ENCODE peak calls at places on chromosome 2, in five cellular contexts. G, A, P, M and D are unnamed samples.

GRCh38 chr2:224927671-224928173 is 114.5 kb downstream of the DOCK10 start:
- DNase-seq in P (no peak), G (no peak), M (peak), A (no peak), D (no peak)

GRCh38 chr2:234241656-234242445 is 191.3 kb downstream of the SPP2 start:
- DNase-seq in A (peak), P (no peak), G (no peak), M (no peak), D (no peak)

GRCh38 chr2:112835553-112836535 is 735 bp downstream of the IL1B start:
- DNase-seq in M (no peak), A (peak), P (peak), G (no peak), D (no peak)

GRCh38 chr2:195636890-195637289 is 20.1 kb upstream of the SLC39A10 start:
- DNase-seq in P (no peak), A (peak), G (no peak), M (no peak), D (no peak)

GRCh38 chr2:95004702-95005101 is 20.8 kb upstream of the MAL start:
- DNase-seq in A (no peak), G (no peak), P (no peak), M (no peak), D (no peak)

GRCh38 chr2:177262137-177262536 is 2.4 kb downstream of the NFE2L2 start:
- DNase-seq in P (no peak), M (no peak), G (no peak), A (peak), D (no peak)

GRCh38 chr2:98771771-98772521 is 41.0 kb upstream of the MGAT4A start:
- DNase-seq in A (no peak), M (peak), P (no peak), G (no peak), D (no peak)

GRCh38 chr2:181782630-181783029 is 102.3 kb upstream of the NEUROD1 start:
- DNase-seq in A (no peak), M (no peak), P (no peak), G (no peak), D (no peak)

GRCh38 chr2:168160897-168161296 is 86.5 kb downstream of the STK39 start:
- DNase-seq in A (no peak), G (no peak), P (no peak), M (no peak), D (no peak)

GRCh38 chr2:230864605-230865323 is at the start of gene ITM2C:
- DNase-seq in M (peak), P (peak), G (no peak), A (peak), D (peak)
- H3K27ac ChIP-seq in M (peak), P (peak), G (peak), A (no peak), D (peak)

DNA sequence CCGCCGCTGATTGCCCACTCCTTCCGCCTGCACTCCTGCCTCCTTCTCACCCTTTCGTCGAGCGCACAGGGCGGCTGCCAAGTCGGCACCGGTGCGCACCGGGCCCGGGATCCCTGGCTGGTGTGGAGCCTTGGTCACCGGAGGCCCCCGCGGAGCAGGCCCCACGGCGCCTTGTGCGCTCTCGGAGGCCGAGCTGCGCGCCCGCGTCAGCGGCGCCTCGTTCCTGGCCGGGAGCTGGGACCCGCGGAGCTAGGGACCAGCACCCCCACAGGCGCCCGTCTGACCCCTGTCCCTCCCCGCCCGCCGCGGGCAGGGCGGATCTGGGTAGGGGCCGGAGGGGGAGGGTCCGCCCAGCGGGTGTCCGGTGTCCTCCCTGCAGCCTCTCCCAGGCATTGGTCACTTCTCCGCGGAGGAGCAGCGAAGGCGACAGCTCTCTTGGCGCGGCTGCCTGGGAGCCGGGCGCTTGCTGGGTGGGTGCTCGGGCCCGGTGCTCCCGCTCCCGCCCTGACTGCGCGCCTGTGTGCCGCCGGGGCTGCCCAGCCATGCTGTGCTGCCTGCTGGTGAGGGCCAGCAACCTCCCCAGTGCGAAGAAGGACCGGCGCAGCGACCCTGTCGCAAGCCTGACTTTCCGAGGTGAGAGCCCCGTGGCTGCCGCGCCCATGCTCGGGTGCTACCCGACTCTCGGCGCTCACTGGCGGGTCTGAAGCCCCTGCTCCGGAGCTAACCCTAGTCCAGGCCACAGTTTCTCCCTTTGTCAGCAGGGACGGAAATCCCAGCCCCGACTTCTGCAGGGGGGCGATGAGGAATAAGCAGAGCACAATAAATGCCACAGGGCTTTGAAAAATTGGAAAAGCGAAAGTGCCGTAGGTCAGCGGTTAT is 13.2 kb downstream of the DYSF start:
- DNase-seq in G (no peak), A (peak), M (no peak), P (no peak), D (no peak)
- H3K27ac ChIP-seq in G (peak), A (no peak), M (peak), P (no peak), D (no peak)

DNA sequence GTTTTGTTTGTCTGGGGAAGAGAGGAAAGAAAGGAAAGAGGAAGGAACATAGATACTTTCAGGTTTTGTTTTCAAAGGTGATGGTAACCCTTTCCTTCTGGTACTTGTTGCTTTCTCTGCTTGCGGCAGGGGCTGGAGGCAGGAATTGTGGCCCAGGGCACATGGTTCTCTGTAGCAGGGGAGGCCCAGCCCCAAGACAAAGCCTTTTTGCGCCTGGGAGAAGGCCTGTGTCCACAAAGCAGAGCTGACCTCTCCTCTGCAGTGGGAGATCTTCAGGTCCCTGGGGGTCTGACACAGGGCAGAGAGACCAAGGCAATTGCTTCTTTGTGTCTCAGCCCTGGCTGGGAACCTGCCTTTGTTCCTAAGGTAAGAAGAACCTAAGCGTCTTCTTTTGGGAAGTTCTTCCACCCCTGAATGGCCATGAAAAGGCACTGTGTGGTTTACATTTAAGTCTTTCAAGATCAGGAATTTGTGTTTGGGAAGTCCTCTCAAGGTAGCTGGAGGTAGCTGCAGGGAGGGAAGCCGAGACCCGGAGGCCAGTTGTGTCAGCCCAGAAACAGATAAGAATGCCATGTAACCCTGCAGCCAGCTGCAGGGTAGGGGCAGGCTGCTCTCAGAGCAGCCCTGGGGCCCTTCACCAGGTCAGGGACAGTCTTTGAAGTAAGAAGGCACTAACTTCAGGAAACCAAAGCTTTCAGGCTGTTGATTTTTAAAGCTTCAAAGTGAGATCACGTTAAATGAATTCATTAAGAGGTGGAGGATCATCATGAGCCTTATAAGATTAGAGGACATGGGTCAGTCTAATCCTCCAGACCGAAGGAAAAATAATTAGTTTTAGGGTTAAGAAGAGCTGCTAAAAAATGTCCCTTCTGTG is 119.3 kb downstream of the STPG4 start:
- DNase-seq in M (no peak), A (no peak), G (no peak), P (no peak), D (no peak)
- H3K27ac ChIP-seq in M (peak), A (peak), G (peak), P (peak), D (peak)

GRCh38 chr2:9235388-9236344 is 29.1 kb downstream of the ASAP2 start:
- DNase-seq in G (no peak), M (no peak), P (no peak), A (peak), D (no peak)

GRCh38 chr2:9232166-9232479 is 25.5 kb downstream of the ASAP2 start:
- DNase-seq in G (no peak), M (no peak), P (no peak), A (no peak), D (no peak)

GRCh38 chr2:9236867-9237266 is 30.3 kb downstream of the ASAP2 start:
- DNase-seq in M (no peak), A (no peak), G (no peak), P (no peak), D (no peak)

GRCh38 chr2:9232886-9233285 is 26.3 kb downstream of the ASAP2 start:
- DNase-seq in P (no peak), A (no peak), G (no peak), M (no peak), D (no peak)

GRCh38 chr2:9234680-9235387 is 28.2 kb downstream of the ASAP2 start:
- DNase-seq in M (peak), G (no peak), P (no peak), A (peak), D (no peak)
- H3K27ac ChIP-seq in M (peak), G (peak), P (peak), A (peak), D (peak)

DNA sequence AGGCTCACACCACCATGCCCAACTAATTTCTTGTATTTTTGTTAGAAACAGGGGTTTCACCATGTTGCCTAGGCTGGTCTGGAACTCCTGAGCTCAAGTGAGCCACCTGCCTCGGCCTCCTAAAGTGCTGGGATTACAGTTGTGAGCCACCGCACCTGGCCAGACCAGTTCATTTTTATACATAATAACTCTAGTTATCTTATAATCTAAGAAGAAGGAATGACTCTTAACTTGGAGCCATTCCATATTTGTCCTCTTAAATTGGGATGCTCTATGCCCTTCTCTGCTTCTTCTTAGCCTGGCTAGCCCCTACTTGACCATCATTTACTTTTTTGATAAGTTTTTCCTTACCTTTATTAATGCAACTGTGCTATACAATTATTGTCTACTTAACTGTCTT is 2.9 kb downstream of the RBM44 start:
- DNase-seq in A (no peak), G (no peak), M (no peak), P (no peak), D (no peak)
- H3K27ac ChIP-seq in A (no peak), G (no peak), M (no peak), P (no peak), D (no peak)

GRCh38 chr2:237629188-237629534 is 1.8 kb downstream of the LRRFIP1 start:
- DNase-seq in P (no peak), M (no peak), A (peak), G (no peak), D (no peak)

GRCh38 chr2:237629739-237630138 is 2.4 kb downstream of the LRRFIP1 start:
- DNase-seq in M (no peak), A (peak), P (no peak), G (no peak), D (no peak)

GRCh38 chr2:237626813-237627451 is 455 bp upstream of the LRRFIP1 start:
- DNase-seq in A (peak), M (no peak), G (no peak), P (peak), D (no peak)

GRCh38 chr2:237627463-237628321 is at the start of gene LRRFIP1:
- DNase-seq in A (peak), M (no peak), G (no peak), P (peak), D (no peak)

DNA sequence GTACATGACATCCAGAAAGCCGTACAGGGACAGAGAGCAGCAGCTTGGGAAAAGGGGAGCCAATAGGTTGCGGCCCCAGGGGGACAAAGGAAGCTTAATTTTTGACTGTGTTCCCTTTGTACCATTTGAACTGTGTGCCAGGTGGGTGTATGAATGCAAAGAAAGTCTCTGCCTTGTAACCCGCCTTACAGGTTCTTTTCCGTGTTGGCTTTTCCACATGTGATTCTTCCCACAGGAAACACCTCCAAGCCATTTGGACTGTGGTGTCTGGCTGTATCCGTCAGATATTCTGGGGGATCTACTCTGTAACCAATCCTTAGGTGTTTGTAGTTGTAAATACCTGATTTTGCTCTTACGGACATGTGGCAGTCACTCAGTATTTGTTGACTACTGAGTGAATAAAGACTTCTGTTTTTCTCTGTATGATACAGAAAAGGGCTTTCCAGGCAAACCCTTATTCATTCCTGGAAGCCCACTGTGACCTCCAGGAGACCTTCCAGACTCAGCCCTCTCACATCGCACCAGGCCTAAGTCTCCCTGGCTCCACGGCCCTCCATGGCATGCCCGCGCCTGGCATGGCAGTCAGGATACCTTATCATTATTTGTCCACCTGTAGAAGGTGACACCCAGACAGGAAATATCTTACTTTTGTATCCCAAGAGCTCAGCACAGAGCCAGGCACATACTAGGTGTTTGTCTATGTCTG is 1.2 kb downstream of the LRRFIP1 start:
- DNase-seq in A (no peak), M (no peak), G (no peak), P (peak), D (no peak)
- H3K27ac ChIP-seq in A (no peak), M (no peak), G (peak), P (no peak), D (no peak)